ENCODE peak calls at places on chromosomes 3 and 15, in nine cellular contexts. One of them, this sample, is unnamed.

GRCh38 chr3:60435941-60436650 is 815.2 kb downstream of the FHIT start:
- DNase-seq in glutamatergic neuron: no peak
- DNase-seq in B cell: no peak
- DNase-seq in AG09319: no peak
- DNase-seq in GM20000: no peak
- DNase-seq in mammary epithelial cell: no peak
- DNase-seq in cardiac muscle cell: no peak
- DNase-seq in Caco-2: no peak
- DNase-seq in epithelial cell of proximal tubule: no peak
- DNase-seq in this sample: no peak

GRCh38 chr15:40088929-40089755 is 19.5 kb downstream of the BMF start:
- DNase-seq in epithelial cell of proximal tubule: no peak
- DNase-seq in glutamatergic neuron: no peak
- DNase-seq in Caco-2: peak
- DNase-seq in mammary epithelial cell: no peak
- DNase-seq in cardiac muscle cell: peak
- DNase-seq in GM20000: no peak
- DNase-seq in B cell: no peak
- DNase-seq in AG09319: no peak
- DNase-seq in this sample: no peak

GRCh38 chr15:39918688-39919385 is 1.2 kb downstream of the GPR176 start:
- DNase-seq in mammary epithelial cell: peak
- DNase-seq in GM20000: no peak
- DNase-seq in AG09319: peak
- DNase-seq in B cell: no peak
- DNase-seq in epithelial cell of proximal tubule: peak
- DNase-seq in glutamatergic neuron: no peak
- DNase-seq in cardiac muscle cell: peak
- DNase-seq in Caco-2: no peak
- DNase-seq in this sample: no peak

GRCh38 chr3:51937611-51938450 is 3.9 kb downstream of the RRP9 start:
- DNase-seq in cardiac muscle cell: no peak
- DNase-seq in mammary epithelial cell: no peak
- DNase-seq in AG09319: no peak
- DNase-seq in GM20000: no peak
- DNase-seq in epithelial cell of proximal tubule: no peak
- DNase-seq in Caco-2: no peak
- DNase-seq in B cell: no peak
- DNase-seq in glutamatergic neuron: no peak
- DNase-seq in this sample: no peak

GRCh38 chr3:13492048-13492447 is 11.9 kb downstream of the HDAC11 start:
- DNase-seq in GM20000: no peak
- DNase-seq in Caco-2: no peak
- DNase-seq in glutamatergic neuron: no peak
- DNase-seq in AG09319: no peak
- DNase-seq in epithelial cell of proximal tubule: no peak
- DNase-seq in B cell: no peak
- DNase-seq in cardiac muscle cell: no peak
- DNase-seq in mammary epithelial cell: no peak
- DNase-seq in this sample: no peak

GRCh38 chr15:35208353-35208752 is 123.3 kb upstream of the NANOGP8 start:
- DNase-seq in mammary epithelial cell: no peak
- DNase-seq in B cell: no peak
- DNase-seq in AG09319: no peak
- DNase-seq in cardiac muscle cell: no peak
- DNase-seq in GM20000: no peak
- DNase-seq in Caco-2: no peak
- DNase-seq in epithelial cell of proximal tubule: no peak
- DNase-seq in glutamatergic neuron: no peak
- DNase-seq in this sample: no peak

GRCh38 chr15:35871282-35871681 is 325.3 kb upstream of the DPH6 start:
- DNase-seq in mammary epithelial cell: peak
- DNase-seq in AG09319: no peak
- DNase-seq in B cell: no peak
- DNase-seq in glutamatergic neuron: no peak
- DNase-seq in epithelial cell of proximal tubule: no peak
- DNase-seq in GM20000: no peak
- DNase-seq in Caco-2: no peak
- DNase-seq in cardiac muscle cell: no peak
- DNase-seq in this sample: no peak

GRCh38 chr3:4776980-4777581 is 202.2 kb upstream of the BHLHE40 start:
- DNase-seq in mammary epithelial cell: peak
- DNase-seq in B cell: no peak
- DNase-seq in cardiac muscle cell: peak
- DNase-seq in epithelial cell of proximal tubule: no peak
- DNase-seq in GM20000: peak
- DNase-seq in AG09319: peak
- DNase-seq in Caco-2: peak
- DNase-seq in glutamatergic neuron: no peak
- DNase-seq in this sample: peak

GRCh38 chr15:88243895-88244787 is 12.4 kb downstream of the NTRK3 start:
- DNase-seq in cardiac muscle cell: peak
- DNase-seq in glutamatergic neuron: peak
- DNase-seq in Caco-2: peak
- DNase-seq in B cell: no peak
- DNase-seq in GM20000: peak
- DNase-seq in mammary epithelial cell: peak
- DNase-seq in AG09319: no peak
- DNase-seq in epithelial cell of proximal tubule: no peak
- DNase-seq in this sample: peak

GRCh38 chr3:60298141-60298540 is 953.1 kb downstream of the FHIT start:
- DNase-seq in mammary epithelial cell: no peak
- DNase-seq in glutamatergic neuron: no peak
- DNase-seq in GM20000: no peak
- DNase-seq in Caco-2: no peak
- DNase-seq in cardiac muscle cell: no peak
- DNase-seq in epithelial cell of proximal tubule: no peak
- DNase-seq in B cell: no peak
- DNase-seq in AG09319: no peak
- DNase-seq in this sample: no peak

GRCh38 chr15:31280037-31280830 is 46.4 kb upstream of the KLF13 start:
- DNase-seq in glutamatergic neuron: peak
- DNase-seq in Caco-2: no peak
- DNase-seq in GM20000: no peak
- DNase-seq in AG09319: no peak
- DNase-seq in B cell: no peak
- DNase-seq in mammary epithelial cell: peak
- DNase-seq in epithelial cell of proximal tubule: no peak
- DNase-seq in cardiac muscle cell: no peak
- DNase-seq in this sample: no peak

GRCh38 chr15:69367231-69367630 is 46.9 kb upstream of the KIF23 start:
- DNase-seq in mammary epithelial cell: no peak
- DNase-seq in cardiac muscle cell: no peak
- DNase-seq in GM20000: no peak
- DNase-seq in Caco-2: no peak
- DNase-seq in B cell: no peak
- DNase-seq in epithelial cell of proximal tubule: no peak
- DNase-seq in AG09319: no peak
- DNase-seq in glutamatergic neuron: no peak
- DNase-seq in this sample: no peak

GRCh38 chr3:9852528-9852927 is 8.7 kb upstream of the RPUSD3 start:
- DNase-seq in cardiac muscle cell: no peak
- DNase-seq in mammary epithelial cell: no peak
- DNase-seq in AG09319: no peak
- DNase-seq in Caco-2: no peak
- DNase-seq in GM20000: no peak
- DNase-seq in glutamatergic neuron: no peak
- DNase-seq in B cell: no peak
- DNase-seq in epithelial cell of proximal tubule: no peak
- DNase-seq in this sample: no peak

GRCh38 chr3:63355809-63356208 is 77.7 kb downstream of the SYNPR start:
- DNase-seq in epithelial cell of proximal tubule: no peak
- DNase-seq in mammary epithelial cell: no peak
- DNase-seq in Caco-2: no peak
- DNase-seq in B cell: no peak
- DNase-seq in glutamatergic neuron: no peak
- DNase-seq in GM20000: no peak
- DNase-seq in cardiac muscle cell: peak
- DNase-seq in AG09319: no peak
- DNase-seq in this sample: no peak

GRCh38 chr3:192847918-192848317 is 69.7 kb downstream of the MB21D2 start:
- DNase-seq in mammary epithelial cell: no peak
- DNase-seq in glutamatergic neuron: no peak
- DNase-seq in Caco-2: no peak
- DNase-seq in epithelial cell of proximal tubule: no peak
- DNase-seq in cardiac muscle cell: peak
- DNase-seq in GM20000: no peak
- DNase-seq in B cell: no peak
- DNase-seq in AG09319: no peak
- DNase-seq in this sample: no peak

GRCh38 chr3:83946554-83946953 is 1012.2 kb upstream of the CADM2 start:
- DNase-seq in epithelial cell of proximal tubule: no peak
- DNase-seq in AG09319: no peak
- DNase-seq in GM20000: no peak
- DNase-seq in mammary epithelial cell: no peak
- DNase-seq in Caco-2: peak
- DNase-seq in B cell: no peak
- DNase-seq in glutamatergic neuron: no peak
- DNase-seq in cardiac muscle cell: no peak
- DNase-seq in this sample: no peak

GRCh38 chr15:68639926-68640600 is 61.3 kb downstream of the CORO2B start:
- DNase-seq in epithelial cell of proximal tubule: no peak
- DNase-seq in mammary epithelial cell: peak
- DNase-seq in Caco-2: no peak
- DNase-seq in AG09319: no peak
- DNase-seq in cardiac muscle cell: peak
- DNase-seq in GM20000: no peak
- DNase-seq in B cell: no peak
- DNase-seq in glutamatergic neuron: no peak
- DNase-seq in this sample: no peak

GRCh38 chr3:18900994-18901393 is 247.3 kb upstream of the KCNH8 start:
- DNase-seq in GM20000: peak
- DNase-seq in Caco-2: no peak
- DNase-seq in AG09319: no peak
- DNase-seq in mammary epithelial cell: no peak
- DNase-seq in cardiac muscle cell: peak
- DNase-seq in epithelial cell of proximal tubule: no peak
- DNase-seq in B cell: no peak
- DNase-seq in glutamatergic neuron: no peak
- DNase-seq in this sample: no peak
- TF ChIP-seq CTCF in GM20000: no peak
- TF ChIP-seq CTCF in Caco-2: no peak
- TF ChIP-seq CTCF in AG09319: no peak
- TF ChIP-seq CTCF in mammary epithelial cell: no peak
- TF ChIP-seq CTCF in cardiac muscle cell: no peak
- TF ChIP-seq CTCF in epithelial cell of proximal tubule: no peak
- TF ChIP-seq CTCF in B cell: no peak
- TF ChIP-seq CTCF in glutamatergic neuron: no peak
- TF ChIP-seq CTCF in this sample: no peak

DNA sequence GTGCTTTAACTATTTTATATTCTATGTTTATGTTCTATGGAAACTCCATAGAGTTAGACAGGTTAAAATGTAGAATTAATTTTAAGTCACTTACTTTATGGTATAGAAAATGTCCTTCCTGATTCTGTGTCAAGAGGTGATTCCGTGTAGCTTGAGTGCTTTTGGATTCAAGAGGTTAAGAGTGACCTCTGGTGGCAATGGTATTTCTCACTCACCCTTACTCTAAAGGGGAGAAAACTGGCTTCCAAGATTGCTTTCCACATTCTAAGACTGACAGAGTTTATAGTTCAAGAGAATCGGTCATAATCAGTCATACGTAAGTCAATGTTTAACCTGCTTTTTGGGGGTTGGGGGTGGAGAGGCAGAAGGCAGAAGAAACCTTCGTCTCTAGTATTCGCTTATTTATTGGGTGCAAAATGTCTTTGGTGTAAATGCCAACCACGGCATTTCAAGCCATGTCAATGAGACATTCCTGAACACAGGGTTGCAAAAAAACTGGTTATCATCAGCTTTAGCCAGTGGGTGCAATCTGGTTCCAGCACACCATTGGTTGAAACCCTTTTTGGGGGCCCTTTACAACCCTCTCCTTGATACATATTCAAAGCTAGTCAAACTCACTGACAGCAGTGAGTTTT is 92.0 kb upstream of the VGLL3 start:
- DNase-seq in epithelial cell of proximal tubule: no peak
- DNase-seq in B cell: no peak
- DNase-seq in AG09319: no peak
- DNase-seq in Caco-2: peak
- DNase-seq in mammary epithelial cell: peak
- DNase-seq in glutamatergic neuron: no peak
- DNase-seq in GM20000: peak
- DNase-seq in cardiac muscle cell: peak
- DNase-seq in this sample: no peak
- TF ChIP-seq CTCF in epithelial cell of proximal tubule: peak
- TF ChIP-seq CTCF in B cell: no peak
- TF ChIP-seq CTCF in AG09319: peak
- TF ChIP-seq CTCF in Caco-2: peak
- TF ChIP-seq CTCF in mammary epithelial cell: peak
- TF ChIP-seq CTCF in glutamatergic neuron: no peak
- TF ChIP-seq CTCF in GM20000: no peak
- TF ChIP-seq CTCF in cardiac muscle cell: peak
- TF ChIP-seq CTCF in this sample: no peak

GRCh38 chr3:143644370-143645089 is 203.7 kb downstream of the SLC9A9 start:
- DNase-seq in mammary epithelial cell: peak
- DNase-seq in epithelial cell of proximal tubule: peak
- DNase-seq in glutamatergic neuron: peak
- DNase-seq in B cell: peak
- DNase-seq in Caco-2: peak
- DNase-seq in cardiac muscle cell: peak
- DNase-seq in AG09319: peak
- DNase-seq in GM20000: peak
- DNase-seq in this sample: peak
- TF ChIP-seq CTCF in mammary epithelial cell: peak
- TF ChIP-seq CTCF in epithelial cell of proximal tubule: peak
- TF ChIP-seq CTCF in glutamatergic neuron: peak
- TF ChIP-seq CTCF in B cell: peak
- TF ChIP-seq CTCF in Caco-2: peak
- TF ChIP-seq CTCF in cardiac muscle cell: peak
- TF ChIP-seq CTCF in AG09319: peak
- TF ChIP-seq CTCF in GM20000: peak
- TF ChIP-seq CTCF in this sample: peak

GRCh38 chr3:160653514-160653913 is 23.4 kb upstream of the ARL14 start:
- DNase-seq in mammary epithelial cell: no peak
- DNase-seq in AG09319: no peak
- DNase-seq in cardiac muscle cell: no peak
- DNase-seq in glutamatergic neuron: no peak
- DNase-seq in GM20000: no peak
- DNase-seq in B cell: no peak
- DNase-seq in epithelial cell of proximal tubule: no peak
- DNase-seq in Caco-2: no peak
- DNase-seq in this sample: no peak
- TF ChIP-seq CTCF in mammary epithelial cell: peak
- TF ChIP-seq CTCF in AG09319: no peak
- TF ChIP-seq CTCF in cardiac muscle cell: no peak
- TF ChIP-seq CTCF in glutamatergic neuron: no peak
- TF ChIP-seq CTCF in GM20000: no peak
- TF ChIP-seq CTCF in B cell: no peak
- TF ChIP-seq CTCF in epithelial cell of proximal tubule: peak
- TF ChIP-seq CTCF in Caco-2: peak
- TF ChIP-seq CTCF in this sample: no peak

This sample was measured in activated CD8-positive, alpha-beta T cell treated with anti-CD3 and anti-CD28 coated beads for 36 hours.